ENCODE peak calls at places on chromosomes 4 and X, in five cellular contexts. D is H1, Y is MM.1S, O is mammary epithelial cell, J is hepatocyte. A is an unnamed sample.

GRCh38 chr4:113761682-113762060 is at the start of gene CAMK2D:
- DNase-seq in D (peak; percentile 81), Y (peak; percentile 83), O (peak; percentile 85), J (peak; percentile 95), A (no peak)

GRCh38 chr4:39154009-39154408 is 28.3 kb upstream of the WDR19 start:
- DNase-seq in D (no peak), Y (no peak), O (no peak), J (no peak), A (no peak)

GRCh38 chr4:67151376-67152343 is 393.6 kb downstream of the CENPC start:
- DNase-seq in D (no peak), Y (no peak), O (no peak), J (no peak), A (no peak)

GRCh38 chrX:150506020-150506419 is 62.4 kb upstream of the MTM1 start:
- DNase-seq in D (no peak), Y (no peak), O (no peak), J (no peak), A (no peak)

GRCh38 chr4:1872918-1873269 is 1.7 kb downstream of the NSD2 start:
- DNase-seq in D (no peak), Y (peak; percentile 30), O (peak; percentile 60), J (no peak), A (no peak)

GRCh38 chrX:136251042-136251991 is at the start of gene MAP7D3:
- DNase-seq in D (peak; percentile 63), Y (peak; percentile 71), O (peak; percentile 57), J (peak; percentile 78), A (peak; percentile 78)

GRCh38 chr4:56426273-56426672 is 9.1 kb downstream of the PPAT start:
- DNase-seq in D (no peak), Y (no peak), O (no peak), J (no peak), A (no peak)

GRCh38 chrX:47264507-47265173 is 31.8 kb downstream of the USP11 start:
- DNase-seq in D (no peak), Y (no peak), O (peak; percentile 79), J (no peak), A (no peak)

GRCh38 chrX:43853225-43853828 is 28.9 kb downstream of the MAOB start:
- DNase-seq in D (no peak), Y (no peak), O (no peak), J (no peak), A (no peak)

GRCh38 chr4:142474398-142475087 is 371.6 kb downstream of the INPP4B start:
- DNase-seq in D (no peak), Y (peak; percentile 97), O (peak; percentile 95), J (no peak), A (no peak)

GRCh38 chr4:142475663-142476062 is 370.4 kb downstream of the INPP4B start:
- DNase-seq in D (no peak), Y (no peak), O (peak; percentile 66), J (no peak), A (no peak)

GRCh38 chr4:142473960-142474338 is 372.2 kb downstream of the INPP4B start:
- DNase-seq in D (no peak), Y (peak; percentile 19), O (no peak), J (no peak), A (no peak)

GRCh38 chr4:142473218-142473959 is 372.7 kb downstream of the INPP4B start:
- DNase-seq in D (no peak), Y (no peak), O (peak; percentile 61), J (no peak), A (no peak)
- TF ChIP-seq EZH2 in D (no peak), Y (no peak), O (no peak), J (no peak), A (no peak)

GRCh38 chr4:110636231-110636676 is 13.4 kb upstream of the PITX2 start:
- DNase-seq in D (no peak), Y (no peak), O (no peak), J (no peak), A (peak; percentile 81)

GRCh38 chr4:110638347-110638746 is 15.5 kb upstream of the PITX2 start:
- DNase-seq in D (no peak), Y (no peak), O (no peak), J (no peak), A (peak; percentile 1)

GRCh38 chr4:110637408-110638131 is 14.7 kb upstream of the PITX2 start:
- DNase-seq in D (peak; percentile 75), Y (no peak), O (no peak), J (peak; percentile 68), A (peak; percentile 75)

GRCh38 chr4:110635155-110635479 is 12.2 kb upstream of the PITX2 start:
- DNase-seq in D (no peak), Y (no peak), O (no peak), J (no peak), A (no peak)

DNA sequence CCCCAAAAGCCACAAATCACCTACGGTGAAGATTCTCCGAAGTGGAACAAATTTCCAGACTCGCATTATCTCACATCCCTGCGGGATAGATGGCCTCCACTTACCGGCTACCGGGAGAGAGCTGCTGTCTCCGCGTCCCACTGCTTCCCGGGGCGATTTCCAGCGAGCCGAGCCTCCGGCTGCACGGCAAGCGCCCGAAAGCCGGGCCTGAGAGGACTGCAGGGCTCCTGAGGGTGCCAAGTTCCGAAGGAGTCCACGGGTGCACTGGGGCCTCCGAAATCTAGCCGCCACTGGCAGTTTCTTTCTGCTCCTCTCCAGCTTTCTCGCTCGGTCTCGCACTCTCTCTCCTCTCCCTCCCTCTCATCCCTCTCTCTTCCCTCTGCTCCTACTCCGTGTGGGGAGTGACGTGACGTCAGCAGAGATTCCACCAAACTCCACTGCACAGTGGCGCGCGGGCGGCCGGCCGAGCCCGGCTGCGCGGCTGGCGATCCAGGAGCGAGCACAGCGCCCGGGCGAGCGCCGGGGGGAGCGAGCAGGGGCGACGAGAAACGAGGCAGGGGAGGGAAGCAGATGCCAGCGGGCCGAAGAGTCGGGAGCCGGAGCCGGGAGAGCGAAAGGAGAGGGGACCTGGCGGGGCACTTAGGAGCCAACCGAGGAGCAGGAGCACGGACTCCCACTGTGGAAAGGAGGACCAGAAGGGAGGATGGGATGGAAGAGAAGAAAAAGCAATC is 14.0 kb upstream of the PITX2 start:
- DNase-seq in D (peak; percentile 89), Y (no peak), O (no peak), J (peak; percentile 87), A (peak; percentile 83)
- TF ChIP-seq EZH2 in D (peak; percentile 61), Y (no peak), O (peak; percentile 65), J (peak; percentile 78), A (peak; percentile 71)

DNA sequence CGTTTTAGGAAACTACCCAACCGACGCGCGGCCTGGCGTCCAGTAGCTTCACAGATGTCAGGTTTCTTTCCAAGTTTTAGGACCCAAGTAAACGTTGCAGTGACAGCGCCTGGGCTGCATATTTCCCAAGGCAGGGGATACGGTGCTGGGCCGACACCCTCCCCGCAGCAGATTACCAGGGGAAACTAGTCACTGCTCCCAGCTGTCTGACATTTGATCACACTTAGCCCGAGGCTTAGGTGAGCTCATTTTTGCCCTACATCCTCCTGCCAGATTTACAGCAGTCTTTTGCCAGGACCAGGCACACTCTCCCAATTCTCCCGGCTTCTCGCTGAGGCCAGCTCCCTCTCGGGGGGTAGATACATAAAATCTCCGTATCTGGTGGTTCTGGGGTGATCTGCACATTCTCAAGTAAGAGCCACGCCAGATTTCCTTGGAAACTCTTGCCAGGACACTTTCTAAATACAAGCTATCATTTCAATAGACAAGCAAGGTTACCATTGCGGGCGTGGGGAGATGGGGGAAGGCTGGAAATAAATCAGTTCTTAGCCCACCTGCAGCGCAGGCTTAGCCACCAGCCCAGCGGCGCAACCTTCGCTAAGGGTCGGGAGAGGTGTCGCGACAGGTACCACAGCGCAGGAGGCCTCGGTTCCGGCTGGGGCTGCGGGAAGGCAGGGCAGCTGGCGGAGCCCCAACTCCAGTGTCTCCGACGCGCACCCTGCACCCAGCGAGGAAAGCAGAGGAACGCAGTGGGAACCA is 2.5 kb upstream of the SOX3 start:
- DNase-seq in D (peak; percentile 44), Y (no peak), O (peak; percentile 5), J (no peak), A (no peak)
- TF ChIP-seq EZH2 in D (peak; percentile 42), Y (no peak), O (peak; percentile 55), J (peak; percentile 43), A (peak; percentile 34)

DNA sequence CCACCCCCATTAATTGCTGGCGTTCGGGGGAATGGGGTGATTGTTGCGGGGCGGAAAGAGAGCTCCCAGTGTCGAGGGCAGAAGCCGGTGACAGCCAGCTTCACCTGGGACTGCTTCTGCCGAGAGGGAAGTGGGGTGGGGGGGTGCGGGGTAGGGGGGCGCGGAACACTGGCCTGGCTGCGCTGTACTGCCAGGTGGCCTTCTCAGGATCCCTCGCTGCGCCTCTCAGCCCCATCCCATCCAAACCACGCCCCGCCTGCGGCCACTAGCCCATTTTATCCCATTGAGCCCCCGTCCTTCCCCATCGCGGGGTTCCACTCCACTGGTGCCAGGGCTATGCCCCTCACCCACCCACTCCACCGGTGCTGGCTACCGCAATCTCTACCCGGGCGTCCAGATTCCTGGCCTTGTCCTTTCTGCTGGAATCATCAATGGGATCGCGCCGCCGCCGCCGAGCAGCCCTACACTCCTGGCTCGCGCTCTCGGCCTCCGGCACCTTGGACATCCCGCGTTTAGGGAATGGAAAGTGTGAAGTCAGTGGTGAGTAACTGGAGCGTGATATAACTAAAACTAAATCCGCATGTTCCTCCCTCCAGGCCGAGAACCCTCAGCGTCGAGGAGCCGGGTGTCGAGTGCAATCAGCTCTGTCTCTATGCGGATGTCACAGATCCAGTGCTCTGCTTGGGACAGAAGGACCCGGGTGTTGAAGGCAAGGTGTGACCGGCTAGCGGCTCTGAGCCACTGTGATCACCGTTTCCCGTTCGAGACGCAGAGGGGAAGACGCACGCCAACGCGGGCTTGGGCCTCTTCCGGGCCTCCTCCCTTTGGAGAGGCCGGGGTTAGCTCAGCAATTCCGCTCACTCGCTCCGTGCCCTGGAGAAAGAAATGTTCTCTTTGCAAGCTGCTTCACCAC is 20.5 kb downstream of the NKX3-2 start:
- DNase-seq in D (peak; percentile 67), Y (no peak), O (no peak), J (no peak), A (peak; percentile 71)
- TF ChIP-seq EZH2 in D (no peak), Y (no peak), O (peak; percentile 51), J (no peak), A (peak; percentile 95)

GRCh38 chrX:34956915-34957314 is 14.3 kb downstream of the FAM47B start:
- DNase-seq in D (no peak), Y (no peak), O (peak; percentile 9), J (no peak), A (no peak)
- TF ChIP-seq EZH2 in D (no peak), Y (no peak), O (no peak), J (no peak), A (no peak)

DNA sequence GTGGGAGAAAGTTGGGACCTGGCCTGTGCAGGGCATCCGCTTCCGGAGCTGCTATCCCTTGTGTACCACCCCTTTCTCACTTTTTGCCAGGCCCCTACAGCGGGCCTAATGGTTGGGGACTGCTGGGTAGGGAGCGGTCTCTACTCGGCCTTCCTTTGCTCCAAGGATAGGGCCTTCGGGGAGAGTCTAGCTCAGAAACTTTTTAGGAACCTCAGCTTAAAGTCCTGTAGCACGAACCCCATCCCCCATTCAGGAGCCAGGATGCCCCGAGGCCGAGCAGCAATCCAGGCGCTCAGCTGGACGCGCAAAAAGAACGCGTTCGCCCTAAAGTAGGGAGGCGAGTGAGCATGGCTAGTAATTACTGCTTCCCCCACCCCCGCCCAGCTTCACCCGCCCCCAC is 9.7 kb downstream of the POU4F2 start:
- DNase-seq in D (peak; percentile 62), Y (no peak), O (no peak), J (no peak), A (peak; percentile 89)
- TF ChIP-seq EZH2 in D (no peak), Y (no peak), O (peak; percentile 75), J (no peak), A (no peak)

GRCh38 chr4:173538148-173538902 is 8.3 kb upstream of the HAND2 start:
- DNase-seq in D (peak; percentile 74), Y (peak; percentile 19), O (no peak), J (no peak), A (peak; percentile 58)
- TF ChIP-seq EZH2 in D (peak; percentile 99), Y (no peak), O (no peak), J (peak; percentile 60), A (peak; percentile 55)